ENCODE peak calls at places on chromosomes 4 and X, in five cellular contexts. E is type B pancreatic cell, K is astrocyte, C is hippocampal formation, M is neuronal stem cell. N is an unnamed sample.

GRCh38 chrX:115031989-115032388 is 14.6 kb upstream of the IL13RA2 start:
- DNase-seq in C (no peak), M (no peak), E (no peak), K (no peak), N (no peak)

GRCh38 chr4:103136671-103137445 is 37.2 kb upstream of the BDH2 start:
- DNase-seq in K (no peak), M (no peak), C (no peak), E (no peak), N (no peak)

GRCh38 chr4:20037745-20038144 is 214.0 kb upstream of the SLIT2 start:
- DNase-seq in K (no peak), M (no peak), E (no peak), C (no peak), N (no peak)

GRCh38 chr4:59238212-59238611 is 1961.9 kb upstream of the ADGRL3 start:
- DNase-seq in K (no peak), E (peak), M (no peak), C (no peak), N (no peak)

GRCh38 chr4:123995939-123996338 is 599.3 kb downstream of the SPRY1 start:
- DNase-seq in E (no peak), K (peak), C (no peak), M (no peak), N (no peak)

GRCh38 chr4:68855771-68856170 is 40.0 kb downstream of the UGT2B10 start:
- DNase-seq in M (no peak), K (no peak), C (no peak), E (no peak), N (no peak)

GRCh38 chrX:112819013-112819635 is 21.5 kb downstream of the AMOT start:
- DNase-seq in C (no peak), K (peak), M (no peak), E (no peak), N (no peak)

GRCh38 chrX:153336128-153336894 is 2.4 kb downstream of the ZNF275 start:
- DNase-seq in C (no peak), E (no peak), M (no peak), K (no peak), N (peak)

GRCh38 chrX:153643431-153644351 is 3.3 kb upstream of the DUSP9 start:
- DNase-seq in E (peak), M (no peak), K (no peak), C (no peak), N (no peak)

GRCh38 chr4:107877361-107877760 is 52.6 kb downstream of the SGMS2 start:
- DNase-seq in M (no peak), C (no peak), E (no peak), K (no peak), N (no peak)

GRCh38 chr4:71550220-71551190 is 211.7 kb downstream of the SLC4A4 start:
- DNase-seq in E (no peak), K (peak), C (no peak), M (no peak), N (no peak)

GRCh38 chr4:78166582-78166981 is 109.5 kb downstream of the FRAS1 start:
- DNase-seq in K (peak), M (no peak), E (no peak), C (no peak), N (no peak)

GRCh38 chr4:81913427-81913878 is 441.7 kb upstream of the RASGEF1B start:
- DNase-seq in E (peak), M (peak), K (no peak), C (no peak), N (no peak)

GRCh38 chr4:150063128-150063527 is 15.1 kb upstream of the DCLK2 start:
- DNase-seq in C (no peak), M (no peak), E (no peak), K (no peak), N (no peak)

GRCh38 chr4:175394213-175394612 is 417.9 kb downstream of the GPM6A start:
- DNase-seq in M (no peak), C (no peak), K (no peak), E (no peak), N (no peak)

GRCh38 chr4:24116107-24116506 is 226.3 kb upstream of the PPARGC1A start:
- DNase-seq in E (no peak), K (no peak), M (no peak), C (no peak), N (no peak)

GRCh38 chrX:109818921-109819320 is 85.9 kb upstream of the ACSL4 start:
- DNase-seq in C (no peak), M (no peak), K (peak), E (no peak), N (no peak)

GRCh38 chrX:139049455-139049854 is 337.9 kb upstream of the FGF13 start:
- DNase-seq in E (no peak), C (no peak), K (peak), M (no peak), N (no peak)

GRCh38 chr4:54400802-54401201 is 171.7 kb downstream of the PDGFRA start:
- DNase-seq in E (no peak), K (peak), C (peak), M (no peak), N (no peak)

GRCh38 chr4:88963817-88964216 is 93.2 kb downstream of the FAM13A start:
- DNase-seq in M (no peak), E (no peak), K (no peak), C (no peak), N (no peak)

GRCh38 chrX:118239471-118239870 is 106.4 kb upstream of the WDR44 start:
- DNase-seq in M (no peak), E (no peak), K (peak), C (no peak), N (no peak)

GRCh38 chr4:176778491-176778890 is 14.2 kb downstream of the VEGFC start:
- DNase-seq in C (no peak), K (peak), M (no peak), E (no peak), N (no peak)